ENCODE peak calls at places on chromosomes 12 and 14, in eight cellular contexts. W is stomach; K is WTC11; D is HT1080; C is tibial nerve; P is brain microvascular endothelial cell; B is non-pigmented ciliary epithelial cell; N is CD4-positive, alpha-beta T cell. Y is an unnamed sample.

GRCh38 chr12:70068743-70069142 is 174.5 kb upstream of the CNOT2 start:
- DNase-seq in W (no peak), K (no peak), D (no peak), C (no peak), P (no peak), B (no peak), N (no peak), Y (no peak)

GRCh38 chr14:74516451-74517155 is 23.0 kb downstream of the ISCA2 start:
- DNase-seq in W (no peak), K (peak; percentile 57), D (no peak), C (no peak), P (no peak), B (no peak), N (no peak), Y (no peak)

GRCh38 chr12:570949-571794 is 92.1 kb downstream of the NINJ2 start:
- DNase-seq in W (peak; percentile 83), K (peak; percentile 68), D (peak; percentile 86), C (peak; percentile 64), P (no peak), B (no peak), N (no peak), Y (peak; percentile 68)

GRCh38 chr14:102971836-102972606 is 49.6 kb downstream of the AMN start:
- DNase-seq in W (no peak), K (no peak), D (no peak), C (no peak), P (no peak), B (no peak), N (no peak), Y (no peak)

GRCh38 chr12:130658106-130658505 is 58.0 kb downstream of the RIMBP2 start:
- DNase-seq in W (no peak), K (no peak), D (no peak), C (no peak), P (no peak), B (no peak), N (no peak), Y (no peak)

GRCh38 chr14:77086017-77086727 is 11.9 kb upstream of the CIPC start:
- DNase-seq in W (no peak), K (no peak), D (no peak), C (no peak), P (peak; percentile 68), B (no peak), N (no peak), Y (no peak)

GRCh38 chr14:101239065-101239464 is 322.2 kb upstream of the DIO3 start:
- DNase-seq in W (no peak), K (no peak), D (no peak), C (no peak), P (no peak), B (no peak), N (no peak), Y (no peak)

GRCh38 chr14:99603471-99603933 is 505 bp downstream of the CCDC85C start:
- DNase-seq in W (no peak), K (peak; percentile 58), D (peak; percentile 46), C (no peak), P (no peak), B (no peak), N (peak; percentile 51), Y (no peak)

GRCh38 chr14:95961481-95961880 is 77.7 kb upstream of the C14orf132 start:
- DNase-seq in W (no peak), K (no peak), D (peak; percentile 9), C (no peak), P (no peak), B (no peak), N (no peak), Y (no peak)

GRCh38 chr12:75982974-75983660 is 48.5 kb downstream of the PHLDA1 start:
- DNase-seq in W (no peak), K (no peak), D (no peak), C (no peak), P (no peak), B (no peak), N (no peak), Y (no peak)